ENCODE peak calls at places on chromosomes 2 and 18, in ten cellular contexts. E is tibial nerve, B is A549, A is ovary, X is stomach, V is transverse colon, J is HepG2, Z is sigmoid colon, O is K562, P is esophagus muscularis mucosa. U is an unnamed sample.

GRCh38 chr18:23453657-23454011 is 547 bp downstream of the RIOK3 start:
- DNase-seq in O (peak), X (no peak), V (no peak), Z (no peak), A (no peak), E (no peak), P (no peak), B (no peak), J (peak), U (no peak)

GRCh38 chr18:43350176-43350575 is 72.9 kb upstream of the SYT4 start:
- DNase-seq in Z (no peak), V (no peak), A (no peak), P (no peak), E (no peak), O (no peak), J (no peak), B (no peak), X (no peak), U (no peak)

GRCh38 chr18:61572871-61573270 is 239.6 kb downstream of the CDH20 start:
- DNase-seq in J (no peak), A (no peak), X (no peak), V (no peak), O (no peak), E (no peak), Z (no peak), B (no peak), P (no peak), U (no peak)

GRCh38 chr18:50297621-50298442 is 10.3 kb upstream of the CXXC1 start:
- DNase-seq in O (no peak), Z (peak), X (peak), P (no peak), V (peak), A (peak), B (no peak), E (peak), J (no peak), U (peak)

GRCh38 chr2:136764397-136765255 is 719 bp upstream of the THSD7B start:
- DNase-seq in J (no peak), Z (no peak), O (no peak), V (no peak), P (no peak), B (no peak), X (no peak), E (no peak), A (no peak), U (no peak)

GRCh38 chr2:119476301-119477117 is 44.9 kb downstream of the TMEM37 start:
- DNase-seq in O (peak), Z (peak), A (peak), V (peak), X (peak), P (no peak), E (no peak), J (peak), B (peak), U (peak)

GRCh38 chr18:44802508-44802907 is 121.8 kb downstream of the SETBP1 start:
- DNase-seq in X (no peak), J (no peak), P (no peak), B (no peak), E (no peak), V (no peak), A (no peak), O (no peak), Z (no peak), U (no peak)

GRCh38 chr2:48600204-48600813 is 17.3 kb upstream of the GTF2A1L start:
- DNase-seq in Z (no peak), V (no peak), X (no peak), P (no peak), O (peak), J (peak), E (no peak), B (no peak), A (no peak), U (no peak)

GRCh38 chr2:40155728-40156127 is 296.2 kb downstream of the SLC8A1 start:
- DNase-seq in B (no peak), J (no peak), O (no peak), V (no peak), Z (no peak), X (no peak), A (no peak), E (no peak), P (peak), U (no peak)

GRCh38 chr2:99867690-99868089 is 274.7 kb downstream of the AFF3 start:
- DNase-seq in J (no peak), B (no peak), X (no peak), E (no peak), V (no peak), P (no peak), Z (no peak), O (peak), A (no peak), U (no peak)

GRCh38 chr2:223165423-223166214 is 113.6 kb downstream of the KCNE4 start:
- DNase-seq in E (no peak), B (no peak), Z (no peak), A (no peak), O (no peak), V (no peak), J (no peak), P (no peak), X (no peak), U (no peak)

GRCh38 chr2:219204425-219205164 is 2.0 kb upstream of the ZFAND2B start:
- DNase-seq in B (no peak), X (no peak), V (no peak), E (no peak), O (no peak), J (no peak), P (no peak), A (no peak), Z (peak), U (no peak)

GRCh38 chr2:204691911-204692510 is 146.7 kb downstream of the PARD3B start:
- DNase-seq in J (peak), X (peak), A (peak), E (no peak), P (no peak), Z (peak), V (peak), O (peak), B (peak), U (peak)

GRCh38 chr2:117785740-117786139 is 28.8 kb upstream of the DDX18 start:
- DNase-seq in O (peak), Z (no peak), V (peak), E (no peak), X (peak), B (peak), A (no peak), P (no peak), J (peak), U (no peak)

GRCh38 chr2:218186876-218187649 is 20.3 kb upstream of the CXCR1 start:
- DNase-seq in B (no peak), P (no peak), J (no peak), A (no peak), X (peak), V (no peak), E (no peak), O (no peak), Z (peak), U (no peak)

GRCh38 chr2:241898681-241899270 is 29.2 kb downstream of the RTP5 start:
- DNase-seq in V (no peak), O (no peak), X (peak), P (no peak), J (no peak), A (peak), B (no peak), E (no peak), Z (peak), U (peak)

GRCh38 chr2:173903611-173904394 is 61.4 kb downstream of the SP3 start:
- DNase-seq in O (no peak), V (no peak), A (no peak), J (no peak), E (no peak), P (no peak), X (no peak), B (no peak), Z (no peak), U (no peak)

GRCh38 chr18:34710430-34711386 is 610 bp downstream of the DTNA start:
- DNase-seq in P (no peak), X (no peak), B (no peak), E (no peak), A (no peak), J (no peak), Z (no peak), V (no peak), O (no peak), U (no peak)

GRCh38 chr2:85326946-85327756 is 638 bp downstream of the TGOLN2 start:
- DNase-seq in Z (peak), J (no peak), P (no peak), A (peak), V (peak), E (no peak), X (peak), O (peak), B (no peak), U (peak)

GRCh38 chr2:55482186-55482945 is 37.2 kb upstream of the CFAP36 start:
- DNase-seq in O (peak), X (no peak), P (no peak), J (no peak), A (no peak), B (peak), E (no peak), V (no peak), Z (no peak), U (no peak)

GRCh38 chr2:102893870-102894269 is 132.0 kb downstream of the TMEM182 start:
- DNase-seq in E (no peak), X (no peak), Z (no peak), J (no peak), P (peak), O (no peak), A (no peak), V (no peak), B (no peak), U (no peak)

GRCh38 chr2:33022989-33023731 is 76.4 kb downstream of the LTBP1 start:
- DNase-seq in Z (no peak), V (no peak), X (no peak), A (no peak), P (no peak), E (no peak), J (peak), O (peak), B (peak), U (no peak)

GRCh38 chr18:56458770-56459450 is 179.5 kb downstream of the TXNL1 start:
- DNase-seq in X (no peak), E (no peak), J (no peak), B (no peak), V (no peak), P (no peak), O (no peak), A (no peak), Z (no peak), U (no peak)

GRCh38 chr2:73908689-73909652 is 16.2 kb downstream of the ACTG2 start:
- DNase-seq in V (no peak), O (no peak), Z (peak), E (no peak), B (no peak), J (no peak), A (no peak), P (no peak), X (no peak), U (no peak)

GRCh38 chr2:239757154-239757760 is 267.9 kb downstream of the NDUFA10 start:
- DNase-seq in Z (no peak), J (no peak), E (no peak), B (no peak), V (no peak), O (no peak), A (no peak), X (no peak), P (no peak), U (no peak)

GRCh38 chr2:74562126-74562775 is 7.7 kb downstream of the DOK1 start:
- DNase-seq in B (no peak), O (no peak), Z (no peak), J (no peak), X (no peak), E (no peak), A (no peak), V (no peak), P (no peak), U (no peak)

GRCh38 chr2:238948765-238949641 is 101.1 kb downstream of the TWIST2 start:
- DNase-seq in J (no peak), Z (peak), X (no peak), P (peak), B (no peak), O (no peak), E (no peak), A (no peak), V (no peak), U (peak)

GRCh38 chr18:10526211-10526949 is 553 bp downstream of the NAPG start:
- DNase-seq in B (peak), Z (peak), X (peak), E (no peak), J (peak), P (no peak), A (peak), O (peak), V (peak), U (peak)

GRCh38 chr18:48814490-48815181 is 136.1 kb downstream of the SMAD7 start:
- DNase-seq in A (no peak), V (peak), J (no peak), X (peak), E (no peak), Z (peak), B (no peak), P (no peak), O (no peak), U (peak)

GRCh38 chr2:234702731-234703225 is 205.9 kb upstream of the ARL4C start:
- DNase-seq in V (no peak), A (no peak), X (no peak), E (no peak), P (peak), B (no peak), O (no peak), J (peak), Z (no peak), U (no peak)

GRCh38 chr2:82790277-82791021 is 1668.6 kb downstream of the SUCLG1 start:
- DNase-seq in P (no peak), X (no peak), Z (no peak), A (no peak), V (no peak), J (peak), E (no peak), B (no peak), O (peak), U (peak)

GRCh38 chr2:151111599-151112278 is 149.9 kb downstream of the RBM43 start:
- DNase-seq in J (no peak), E (no peak), B (no peak), A (no peak), O (no peak), X (no peak), V (no peak), Z (no peak), P (no peak), U (no peak)

GRCh38 chr2:161988589-161988988 is 85.4 kb downstream of the DPP4 start:
- DNase-seq in B (no peak), Z (no peak), A (no peak), V (no peak), E (no peak), P (no peak), J (no peak), X (no peak), O (peak), U (no peak)

GRCh38 chr2:141711627-141712026 is 419.2 kb downstream of the LRP1B start:
- DNase-seq in E (no peak), B (no peak), Z (no peak), V (no peak), O (no peak), A (no peak), X (no peak), J (no peak), P (no peak), U (no peak)

GRCh38 chr2:64645014-64645418 is 8.7 kb downstream of the SERTAD2 start:
- DNase-seq in J (peak), V (peak), X (peak), B (peak), P (no peak), A (peak), Z (peak), E (peak), O (peak), U (no peak)
- TF ChIP-seq EP300 in J (no peak), V (no peak), X (no peak), B (no peak), P (no peak), A (no peak), Z (no peak), E (no peak), O (peak), U (no peak)

GRCh38 chr2:24543252-24543651 is 52.2 kb downstream of the NCOA1 start:
- DNase-seq in B (no peak), Z (no peak), E (no peak), V (no peak), A (no peak), X (no peak), P (no peak), J (no peak), O (peak), U (no peak)

GRCh38 chr2:24546668-24547067 is 55.6 kb downstream of the NCOA1 start:
- DNase-seq in Z (no peak), A (no peak), B (no peak), O (no peak), X (no peak), V (no peak), P (no peak), E (no peak), J (no peak), U (no peak)

GRCh38 chr2:24542269-24542872 is 51.3 kb downstream of the NCOA1 start:
- DNase-seq in E (no peak), Z (no peak), V (no peak), J (no peak), O (no peak), X (no peak), B (no peak), A (no peak), P (no peak), U (no peak)

GRCh38 chr2:24548058-24548457 is 57.0 kb downstream of the NCOA1 start:
- DNase-seq in B (no peak), A (no peak), Z (no peak), J (no peak), E (no peak), O (no peak), X (no peak), P (no peak), V (no peak), U (no peak)

GRCh38 chr2:24544456-24545115 is 53.5 kb downstream of the NCOA1 start:
- DNase-seq in O (no peak), Z (no peak), B (no peak), A (no peak), X (no peak), V (no peak), P (no peak), E (no peak), J (no peak), U (no peak)
- TF ChIP-seq EP300 in O (no peak), Z (no peak), B (no peak), A (no peak), X (no peak), V (no peak), P (no peak), E (no peak), J (no peak), U (no peak)

DNA sequence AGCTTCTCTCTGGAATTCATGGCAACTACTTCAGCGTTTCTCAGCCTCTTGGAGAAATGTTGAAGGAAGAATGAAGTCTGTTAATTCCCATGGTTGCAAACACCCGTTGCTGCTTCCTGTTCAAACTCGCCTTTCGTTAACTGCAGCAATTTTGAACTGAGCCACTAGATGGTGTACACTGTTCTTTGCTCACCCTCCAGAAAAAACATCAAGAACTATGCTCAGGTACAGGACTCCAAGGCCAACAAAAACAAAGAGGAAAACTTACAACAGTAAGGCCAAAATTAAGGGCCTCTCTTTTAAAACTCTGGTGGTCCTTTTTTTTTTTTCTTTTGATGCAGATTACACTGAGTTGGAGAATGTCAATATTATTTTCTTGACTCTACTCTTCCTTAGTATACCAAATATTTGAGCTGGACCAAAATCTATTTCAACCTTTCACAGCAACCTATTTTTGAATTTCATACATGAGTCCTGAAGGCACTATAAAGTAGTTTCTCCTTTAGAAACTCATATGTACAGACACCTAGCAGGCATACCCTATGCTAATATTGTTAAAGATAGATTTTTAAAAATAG is 58.2 kb downstream of the KLHL14 start:
- DNase-seq in O (peak), B (peak), Z (no peak), X (peak), E (no peak), J (peak), A (no peak), V (peak), P (no peak), U (no peak)
- TF ChIP-seq EP300 in O (no peak), B (no peak), Z (no peak), X (no peak), E (no peak), J (no peak), A (no peak), V (no peak), P (no peak), U (no peak)

GRCh38 chr2:10212827-10213226 is 89.9 kb upstream of the HPCAL1 start:
- DNase-seq in E (no peak), O (no peak), V (no peak), A (no peak), P (no peak), X (no peak), B (no peak), Z (no peak), J (no peak), U (no peak)

GRCh38 chr2:10210336-10210735 is 87.8 kb downstream of the RRM2 start:
- DNase-seq in Z (no peak), V (no peak), X (no peak), B (no peak), A (no peak), J (no peak), E (no peak), P (no peak), O (no peak), U (no peak)

GRCh38 chr2:10214179-10214578 is 88.5 kb upstream of the HPCAL1 start:
- DNase-seq in Z (no peak), V (no peak), P (no peak), O (no peak), X (no peak), E (no peak), B (no peak), A (no peak), J (no peak), U (no peak)

GRCh38 chr2:10208736-10209135 is 86.2 kb downstream of the RRM2 start:
- DNase-seq in E (no peak), V (no peak), J (no peak), P (no peak), A (no peak), B (no peak), Z (no peak), O (no peak), X (no peak), U (no peak)

DNA sequence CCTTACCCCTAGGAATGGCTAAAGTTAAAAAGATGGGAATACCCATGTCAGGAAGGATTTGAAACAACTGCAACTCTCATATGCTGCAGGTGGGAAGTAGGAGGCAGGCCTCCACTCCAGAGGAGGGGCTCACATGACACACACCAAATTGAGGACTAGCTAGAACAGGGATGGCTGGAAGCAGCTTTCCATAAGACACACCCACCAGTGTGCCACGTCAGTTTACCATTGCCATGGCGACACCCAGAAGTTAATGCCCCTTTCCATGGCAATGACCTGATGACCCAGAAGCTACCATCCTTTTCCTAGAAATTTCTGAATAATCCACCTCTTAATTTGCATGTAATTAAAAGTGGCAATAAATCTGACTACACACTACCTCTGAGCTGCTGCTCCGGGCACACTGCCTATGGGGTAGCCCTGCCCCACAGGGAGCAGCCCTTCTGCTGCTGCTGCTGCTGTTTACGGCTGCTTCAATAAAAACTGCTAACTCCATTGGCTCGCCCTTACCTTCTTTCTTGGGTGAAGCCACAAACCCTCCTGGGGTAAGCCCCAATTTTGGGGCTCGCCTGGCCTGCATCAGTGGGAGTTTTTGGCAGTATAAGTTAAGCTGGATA is 89.4 kb downstream of the RRM2 start:
- DNase-seq in O (no peak), Z (no peak), E (no peak), J (no peak), P (no peak), B (no peak), V (no peak), X (no peak), A (no peak), U (no peak)
- TF ChIP-seq EP300 in O (no peak), Z (no peak), E (no peak), J (no peak), P (no peak), B (no peak), V (no peak), X (no peak), A (no peak), U (no peak)

GRCh38 chr2:167544602-167545001 is 656.3 kb downstream of the XIRP2 start:
- DNase-seq in E (no peak), A (no peak), O (peak), X (no peak), B (no peak), J (no peak), P (no peak), V (no peak), Z (no peak), U (no peak)

GRCh38 chr2:167553635-167554034 is 665.4 kb downstream of the XIRP2 start:
- DNase-seq in Z (no peak), P (no peak), A (no peak), B (no peak), V (no peak), J (no peak), O (no peak), X (no peak), E (no peak), U (no peak)

GRCh38 chr2:167548396-167548795 is 660.1 kb downstream of the XIRP2 start:
- DNase-seq in O (no peak), B (no peak), A (no peak), X (no peak), V (no peak), J (no peak), P (no peak), E (no peak), Z (no peak), U (no peak)

GRCh38 chr2:167551411-167551810 is 663.1 kb downstream of the XIRP2 start:
- DNase-seq in V (no peak), P (no peak), E (no peak), A (no peak), Z (no peak), O (no peak), X (no peak), J (no peak), B (no peak), U (no peak)

GRCh38 chr2:167550448-167550847 is 662.2 kb downstream of the XIRP2 start:
- DNase-seq in O (no peak), X (no peak), V (no peak), A (no peak), J (peak), Z (no peak), P (no peak), B (peak), E (no peak), U (no peak)
- TF ChIP-seq EP300 in O (no peak), X (no peak), V (no peak), A (no peak), J (no peak), Z (no peak), P (no peak), B (no peak), E (no peak), U (no peak)

GRCh38 chr18:72692086-72692485 is 147.9 kb upstream of the CBLN2 start:
- DNase-seq in E (no peak), O (no peak), V (peak), X (no peak), A (no peak), P (no peak), Z (no peak), B (no peak), J (no peak), U (no peak)
- TF ChIP-seq EP300 in E (no peak), O (no peak), V (no peak), X (no peak), A (no peak), P (no peak), Z (no peak), B (no peak), J (no peak), U (no peak)